ENCODE peak calls at places on chromosomes 7 and 10, in eight cellular contexts. Q is stomach, Z is HCT116, D is vagina, B is Panc1, L is HL-60, G is K562, F is endothelial cell of umbilical vein. U is an unnamed sample.

GRCh38 chr7:13071999-13072398 is 384.6 kb downstream of the ARL4A start:
- DNase-seq in G (no peak), L (no peak), F (no peak), D (no peak), Q (no peak), Z (no peak), B (no peak), U (peak; percentile 50)

GRCh38 chr7:24715171-24715570 is 42.1 kb downstream of the GSDME start:
- DNase-seq in B (no peak), L (no peak), G (no peak), D (peak; percentile 52), Z (no peak), F (no peak), Q (no peak), U (no peak)

GRCh38 chr10:28349892-28350291 is 47.0 kb upstream of the MPP7 start:
- DNase-seq in F (no peak), D (no peak), G (no peak), Q (no peak), B (no peak), L (no peak), Z (no peak), U (no peak)

GRCh38 chr7:130157700-130158099 is 47.5 kb downstream of the TMEM209 start:
- DNase-seq in B (no peak), F (no peak), D (no peak), Z (no peak), L (no peak), Q (no peak), G (no peak), U (no peak)

GRCh38 chr10:23453465-23453864 is 14.6 kb downstream of the OTUD1 start:
- DNase-seq in F (no peak), Z (no peak), B (no peak), L (no peak), G (no peak), D (no peak), Q (no peak), U (no peak)

GRCh38 chr7:158740013-158740656 is 35.5 kb upstream of the NCAPG2 start:
- DNase-seq in Q (peak; percentile 27), F (peak; percentile 89), B (no peak), Z (no peak), D (no peak), L (peak; percentile 94), G (no peak), U (no peak)

GRCh38 chr7:27235387-27236052 is 7.1 kb upstream of the EVX1 start:
- DNase-seq in Z (peak; percentile 16), F (no peak), G (peak; percentile 35), B (no peak), Q (peak; percentile 50), D (no peak), L (peak; percentile 30), U (no peak)

GRCh38 chr7:50356945-50357268 is 52.4 kb downstream of the IKZF1 start:
- DNase-seq in F (no peak), B (no peak), D (no peak), Q (no peak), L (no peak), Z (no peak), G (no peak), U (no peak)

GRCh38 chr10:31944071-31944433 is 15.4 kb upstream of the ARHGAP12 start:
- DNase-seq in D (no peak), B (no peak), F (no peak), Z (no peak), L (no peak), Q (no peak), G (no peak), U (no peak)

GRCh38 chr10:92691042-92691590 is 1.4 kb downstream of the HHEX start:
- DNase-seq in B (no peak), Z (no peak), G (no peak), Q (no peak), L (peak; percentile 7), D (no peak), F (no peak), U (no peak)

GRCh38 chr10:123393170-123393569 is 239.0 kb downstream of the BUB3 start:
- DNase-seq in F (no peak), L (no peak), Q (no peak), G (no peak), Z (no peak), D (peak; percentile 10), B (no peak), U (no peak)

GRCh38 chr10:123391275-123392028 is 237.2 kb downstream of the BUB3 start:
- DNase-seq in L (no peak), D (no peak), Z (no peak), F (no peak), G (no peak), Q (no peak), B (no peak), U (no peak)

GRCh38 chr10:123390874-123391273 is 236.7 kb downstream of the BUB3 start:
- DNase-seq in F (no peak), Z (no peak), B (no peak), G (no peak), L (no peak), D (no peak), Q (no peak), U (no peak)

GRCh38 chr10:123390332-123390731 is 236.1 kb downstream of the BUB3 start:
- DNase-seq in D (no peak), Q (no peak), B (no peak), G (no peak), L (no peak), Z (no peak), F (no peak), U (no peak)

DNA sequence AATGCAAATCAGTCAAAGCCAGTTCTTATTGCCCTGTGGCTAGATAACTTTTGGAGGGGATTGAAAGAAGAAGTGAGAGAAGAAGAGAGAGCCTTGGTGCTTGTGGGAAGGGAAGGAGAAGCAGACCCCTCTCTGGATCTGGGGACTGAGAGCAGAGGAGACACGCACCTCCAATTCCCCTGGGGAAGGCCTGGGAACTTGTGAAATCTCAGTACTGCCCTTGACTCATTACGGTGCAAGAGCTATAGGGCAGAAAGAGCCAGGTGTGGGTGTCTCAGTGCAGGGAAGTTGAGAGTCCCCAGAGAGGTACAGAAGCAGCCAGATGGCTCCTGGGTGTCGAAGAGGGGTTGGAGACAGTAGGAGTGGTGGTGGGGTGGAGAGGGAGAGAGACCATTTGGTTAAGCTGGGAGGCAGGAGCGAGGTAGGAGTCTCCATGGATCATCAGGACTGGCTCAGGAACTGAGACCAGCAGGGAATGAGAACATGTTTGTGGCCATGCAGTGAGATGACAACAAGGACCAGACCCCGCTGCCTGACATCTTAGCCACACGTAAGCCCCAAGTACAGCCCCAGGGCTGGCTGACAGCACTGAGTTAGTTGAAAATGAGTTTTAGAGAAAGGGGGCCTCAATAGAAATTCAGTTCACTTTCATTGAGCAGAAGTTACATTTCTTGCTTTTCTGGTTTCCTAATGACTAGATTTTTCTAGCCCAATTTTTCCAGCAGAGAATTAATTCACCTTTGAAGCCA is 238.2 kb downstream of the BUB3 start:
- DNase-seq in D (peak; percentile 72), F (no peak), Z (no peak), L (no peak), Q (no peak), B (no peak), G (no peak), U (no peak)
- TF ChIP-seq POLR2AphosphoS5 in D (no peak), F (no peak), Z (no peak), L (no peak), Q (no peak), B (no peak), G (no peak), U (no peak)

GRCh38 chr10:13921941-13922340 is 335.2 kb downstream of the PRPF18 start:
- DNase-seq in Q (no peak), G (no peak), Z (no peak), L (no peak), D (no peak), F (no peak), B (no peak), U (no peak)
- H3K27ac ChIP-seq in Q (no peak overlapping the region), G (no peak overlapping the region), Z (no peak overlapping the region), L (no peak overlapping the region), D (no peak overlapping the region), F (no peak overlapping the region), B (no peak overlapping the region), U (no peak overlapping the region)

DNA sequence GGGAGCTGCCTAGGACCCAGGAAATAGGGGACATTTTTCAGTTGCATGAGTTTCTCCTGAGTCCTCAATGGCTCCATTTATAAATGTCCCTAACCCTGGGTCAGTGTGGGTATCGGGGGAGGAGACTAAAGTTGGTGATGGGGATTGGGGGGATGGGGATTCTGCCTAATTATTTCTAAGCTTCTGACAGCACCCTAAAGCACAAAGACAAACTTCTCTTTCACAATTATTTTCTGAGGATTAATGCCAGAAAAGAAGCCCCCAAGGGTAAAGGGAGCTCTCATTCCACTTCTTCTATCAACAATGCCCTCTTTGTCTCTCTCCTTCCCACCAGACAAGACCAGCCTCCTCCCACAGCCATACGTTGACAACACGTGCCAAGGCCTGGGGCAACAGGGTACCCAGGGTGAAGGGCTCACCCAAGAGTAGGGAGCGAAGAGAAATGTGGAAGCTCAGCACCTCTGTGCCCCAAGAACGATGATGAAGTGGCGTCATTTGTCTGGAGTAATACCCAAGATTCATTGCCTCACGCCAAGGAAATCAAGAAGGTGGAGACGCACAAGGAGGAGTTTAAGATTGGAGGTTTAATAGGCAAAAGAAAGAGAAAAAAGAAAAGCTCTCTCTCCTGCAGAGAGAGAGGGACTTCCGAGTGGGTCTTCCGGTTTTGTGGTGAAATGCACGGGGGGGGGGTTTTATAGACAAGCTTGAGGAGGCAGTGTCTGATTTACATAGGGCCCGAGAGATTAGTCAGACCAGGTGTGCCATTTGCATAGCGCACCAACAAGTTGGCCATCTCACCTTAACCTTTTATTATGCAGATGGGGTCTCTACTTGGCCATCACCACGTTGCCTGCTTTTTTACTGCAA is 14.5 kb upstream of the GJC3 start:
- DNase-seq in D (no peak), F (no peak), G (no peak), Q (no peak), L (no peak), Z (no peak), B (no peak), U (no peak)
- TF ChIP-seq POLR2AphosphoS5 in D (no peak), F (no peak), G (no peak), Q (no peak), L (no peak), Z (no peak), B (no peak), U (no peak)

GRCh38 chr7:139702811-139703467 is 74.9 kb downstream of the HIPK2 start:
- DNase-seq in B (no peak), Z (no peak), Q (peak; percentile 25), G (no peak), F (no peak), L (no peak), D (no peak), U (no peak)

GRCh38 chr7:139703468-139704307 is 74.1 kb downstream of the HIPK2 start:
- DNase-seq in Q (no peak), G (no peak), L (no peak), B (no peak), D (no peak), F (no peak), Z (no peak), U (no peak)

GRCh38 chr7:139701908-139702307 is 75.9 kb downstream of the HIPK2 start:
- DNase-seq in L (no peak), D (no peak), Q (peak; percentile 30), F (no peak), Z (no peak), B (no peak), G (no peak), U (no peak)

GRCh38 chr7:139700505-139701235 is 77.1 kb downstream of the HIPK2 start:
- DNase-seq in B (no peak), D (no peak), Z (no peak), L (no peak), G (no peak), Q (no peak), F (no peak), U (no peak)

DNA sequence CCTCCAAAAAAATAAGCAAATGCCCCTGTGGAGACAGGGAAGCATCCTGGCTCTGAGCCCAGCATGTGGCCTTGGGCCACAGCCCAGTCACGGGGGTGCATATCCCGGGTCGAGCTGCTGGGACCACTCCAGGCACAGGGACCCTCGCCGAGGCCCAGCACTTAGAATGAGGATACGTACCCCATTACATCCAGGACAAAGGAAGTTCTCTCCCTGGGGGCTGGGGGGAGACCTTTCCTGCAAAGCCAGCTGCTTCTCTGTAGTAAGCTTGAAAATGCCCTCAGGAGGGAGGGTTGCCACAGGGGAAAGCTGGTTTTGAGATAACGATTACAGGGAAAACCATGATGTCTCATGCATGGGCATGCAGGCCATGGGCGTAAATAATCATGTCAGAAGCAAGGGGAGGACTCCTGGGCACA is 75.5 kb downstream of the HIPK2 start:
- DNase-seq in L (no peak), G (no peak), Q (peak; percentile 34), B (no peak), D (no peak), Z (no peak), F (peak; percentile 50), U (no peak)
- H3K27ac ChIP-seq in L (no peak overlapping the region), G (no peak overlapping the region), Q (peak overlapping the region; percentile 60), B (no peak overlapping the region), D (peak overlapping the region; percentile 55), Z (no peak overlapping the region), F (no peak overlapping the region), U (no peak overlapping the region)